ENCODE peak calls at places on chromosomes 12 and 14, in ten cellular contexts. Q is AG04450, X is cardiac fibroblast, M is breast epithelium, R is AG09309, O is PC-9, K is keratinocyte, J is HFF-Myc, B is foreskin fibroblast, Z is adrenal gland. T is an unnamed sample.

GRCh38 chr12:75690556-75690955 is 179.1 kb upstream of the KRR1 start:
- DNase-seq in Q (peak), X (peak), M (no peak), R (peak), O (no peak), K (peak), J (peak), B (peak), Z (no peak), T (peak)

GRCh38 chr12:100982511-100983183 is 188.1 kb downstream of the ANO4 start:
- DNase-seq in Q (no peak), X (no peak), M (no peak), R (no peak), O (no peak), K (no peak), J (no peak), B (no peak), Z (no peak), T (no peak)

GRCh38 chr12:65565601-65566560 is 258.4 kb upstream of the HMGA2 start:
- DNase-seq in Q (peak), X (peak), M (no peak), R (peak), O (no peak), K (no peak), J (peak), B (peak), Z (no peak), T (peak)

GRCh38 chr12:28601659-28602058 is 411.4 kb downstream of the CCDC91 start:
- DNase-seq in Q (no peak), X (no peak), M (no peak), R (no peak), O (no peak), K (no peak), J (no peak), B (no peak), Z (no peak), T (no peak)

GRCh38 chr12:25495336-25496097 is 57.6 kb downstream of the LMNTD1 start:
- DNase-seq in Q (peak), X (peak), M (no peak), R (peak), O (peak), K (peak), J (peak), B (peak), Z (no peak), T (peak)

GRCh38 chr12:25959069-25959961 is 833 bp downstream of the RASSF8 start:
- DNase-seq in Q (peak), X (peak), M (peak), R (peak), O (peak), K (no peak), J (no peak), B (peak), Z (peak), T (peak)

GRCh38 chr12:96210376-96211055 is 16.3 kb downstream of the ELK3 start:
- DNase-seq in Q (no peak), X (no peak), M (no peak), R (no peak), O (no peak), K (no peak), J (no peak), B (peak), Z (no peak), T (no peak)

GRCh38 chr12:3329361-3329760 is 161.6 kb upstream of the PRMT8 start:
- DNase-seq in Q (no peak), X (no peak), M (no peak), R (no peak), O (no peak), K (no peak), J (no peak), B (no peak), Z (no peak), T (no peak)

GRCh38 chr12:92340003-92340402 is 194.4 kb upstream of the BTG1 start:
- DNase-seq in Q (no peak), X (no peak), M (no peak), R (no peak), O (no peak), K (no peak), J (no peak), B (no peak), Z (no peak), T (no peak)

GRCh38 chr14:104462651-104463630 is 116.6 kb upstream of the C14orf180 start:
- DNase-seq in Q (no peak), X (no peak), M (no peak), R (no peak), O (no peak), K (no peak), J (no peak), B (no peak), Z (no peak), T (no peak)

GRCh38 chr14:58673722-58674121 is 36.0 kb downstream of the DACT1 start:
- DNase-seq in Q (no peak), X (no peak), M (no peak), R (no peak), O (no peak), K (no peak), J (no peak), B (no peak), Z (no peak), T (no peak)

GRCh38 chr14:31934767-31935266 is 142.3 kb upstream of the ARHGAP5 start:
- DNase-seq in Q (no peak), X (peak), M (no peak), R (no peak), O (no peak), K (no peak), J (no peak), B (peak), Z (peak), T (peak)

GRCh38 chr14:101200650-101201516 is 297.4 kb upstream of the RTL1 start:
- DNase-seq in Q (no peak), X (no peak), M (peak), R (no peak), O (no peak), K (no peak), J (no peak), B (no peak), Z (no peak), T (no peak)

GRCh38 chr12:52018448-52019122 is 11.8 kb downstream of the TAMALIN start:
- DNase-seq in Q (no peak), X (no peak), M (no peak), R (no peak), O (no peak), K (no peak), J (no peak), B (no peak), Z (no peak), T (no peak)

GRCh38 chr12:118603610-118604361 is 227.4 kb downstream of the SUDS3 start:
- DNase-seq in Q (no peak), X (no peak), M (no peak), R (no peak), O (no peak), K (no peak), J (no peak), B (no peak), Z (no peak), T (no peak)

GRCh38 chr14:29085546-29085945 is 319.0 kb downstream of the FOXG1 start:
- DNase-seq in Q (no peak), X (peak), M (no peak), R (no peak), O (no peak), K (no peak), J (no peak), B (peak), Z (no peak), T (no peak)

GRCh38 chr12:103093499-103094106 is 136.1 kb downstream of the ASCL1 start:
- DNase-seq in Q (no peak), X (no peak), M (no peak), R (no peak), O (no peak), K (no peak), J (no peak), B (no peak), Z (no peak), T (no peak)

GRCh38 chr12:126107659-126108058 is 1042.4 kb downstream of the AACS start:
- DNase-seq in Q (no peak), X (no peak), M (no peak), R (no peak), O (no peak), K (no peak), J (no peak), B (no peak), Z (no peak), T (no peak)

GRCh38 chr12:31343139-31343538 is 17.2 kb upstream of the SINHCAF start:
- DNase-seq in Q (no peak), X (no peak), M (no peak), R (no peak), O (no peak), K (no peak), J (no peak), B (no peak), Z (no peak), T (no peak)

GRCh38 chr12:113271853-113272561 is 50.7 kb downstream of the TPCN1 start:
- DNase-seq in Q (peak), X (peak), M (no peak), R (peak), O (no peak), K (no peak), J (peak), B (peak), Z (peak), T (peak)

GRCh38 chr14:90534091-90534837 is 137.4 kb downstream of the CALM1 start:
- DNase-seq in Q (no peak), X (peak), M (no peak), R (no peak), O (no peak), K (no peak), J (no peak), B (no peak), Z (no peak), T (no peak)

GRCh38 chr12:17928708-17929366 is 161.2 kb downstream of the RERGL start:
- DNase-seq in Q (no peak), X (no peak), M (no peak), R (peak), O (peak), K (peak), J (peak), B (peak), Z (no peak), T (peak)

GRCh38 chr12:46556105-46556559 is 183.6 kb upstream of the SLC38A2 start:
- DNase-seq in Q (peak), X (peak), M (no peak), R (peak), O (peak), K (no peak), J (peak), B (peak), Z (no peak), T (peak)

GRCh38 chr12:52082026-52082667 is 2.6 kb downstream of the SMIM41 start:
- DNase-seq in Q (no peak), X (peak), M (no peak), R (no peak), O (no peak), K (no peak), J (no peak), B (peak), Z (no peak), T (no peak)

GRCh38 chr12:7642876-7643309 is 22.8 kb downstream of the APOBEC1 start:
- DNase-seq in Q (no peak), X (peak), M (no peak), R (no peak), O (peak), K (peak), J (no peak), B (peak), Z (no peak), T (no peak)

GRCh38 chr12:32240833-32241232 is 134.2 kb downstream of the BICD1 start:
- DNase-seq in Q (no peak), X (no peak), M (no peak), R (no peak), O (no peak), K (no peak), J (no peak), B (peak), Z (no peak), T (no peak)

GRCh38 chr12:31951008-31951407 is 8.2 kb upstream of the RESF1 start:
- DNase-seq in Q (no peak), X (no peak), M (no peak), R (no peak), O (no peak), K (no peak), J (no peak), B (no peak), Z (no peak), T (no peak)

GRCh38 chr14:24710403-24711063 is 76.5 kb upstream of the GZMB start:
- DNase-seq in Q (peak), X (peak), M (no peak), R (peak), O (no peak), K (peak), J (peak), B (peak), Z (peak), T (peak)

GRCh38 chr12:92107621-92108131 is 38.0 kb downstream of the BTG1 start:
- DNase-seq in Q (no peak), X (no peak), M (no peak), R (no peak), O (no peak), K (no peak), J (peak), B (no peak), Z (no peak), T (no peak)

GRCh38 chr14:60485057-60485599 is 735 bp downstream of the C14orf39 start:
- DNase-seq in Q (no peak), X (no peak), M (no peak), R (no peak), O (no peak), K (no peak), J (no peak), B (peak), Z (no peak), T (no peak)

GRCh38 chr14:60482743-60483142 is 3.1 kb downstream of the C14orf39 start:
- DNase-seq in Q (no peak), X (no peak), M (no peak), R (no peak), O (no peak), K (no peak), J (no peak), B (peak), Z (no peak), T (no peak)

GRCh38 chr14:60487211-60487610 is 1.3 kb upstream of the C14orf39 start:
- DNase-seq in Q (no peak), X (no peak), M (no peak), R (no peak), O (no peak), K (no peak), J (no peak), B (no peak), Z (no peak), T (no peak)

GRCh38 chr14:60488175-60488574 is 2.3 kb upstream of the C14orf39 start:
- DNase-seq in Q (no peak), X (no peak), M (no peak), R (no peak), O (no peak), K (no peak), J (no peak), B (no peak), Z (no peak), T (no peak)

GRCh38 chr14:60485600-60486251 is at the start of gene C14orf39:
- DNase-seq in Q (peak), X (peak), M (no peak), R (no peak), O (no peak), K (no peak), J (no peak), B (peak), Z (no peak), T (peak)
- H3K4me3 ChIP-seq in Q (peak), X (peak), M (no peak), R (peak), O (no peak), K (no peak), J (no peak), B (peak), Z (peak), T (peak)

DNA sequence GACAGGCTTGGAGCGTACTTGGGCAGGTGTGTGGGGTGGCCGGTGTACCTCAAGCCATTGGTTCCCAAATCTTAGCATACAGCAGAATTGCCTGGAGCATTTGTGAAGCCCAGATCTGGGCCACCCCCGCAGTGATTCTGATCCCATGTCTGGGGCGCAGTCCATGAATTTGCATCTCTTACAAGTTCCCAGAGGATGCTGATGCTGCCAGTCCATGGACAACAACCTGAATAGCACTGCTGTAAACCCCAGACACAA is 18.2 kb upstream of the MLEC start:
- DNase-seq in Q (no peak), X (no peak), M (no peak), R (no peak), O (no peak), K (no peak), J (no peak), B (no peak), Z (no peak), T (no peak)
- H3K4me3 ChIP-seq in Q (no peak), X (no peak), M (no peak), R (no peak), O (no peak), K (no peak), J (no peak), B (no peak), Z (no peak), T (no peak)

DNA sequence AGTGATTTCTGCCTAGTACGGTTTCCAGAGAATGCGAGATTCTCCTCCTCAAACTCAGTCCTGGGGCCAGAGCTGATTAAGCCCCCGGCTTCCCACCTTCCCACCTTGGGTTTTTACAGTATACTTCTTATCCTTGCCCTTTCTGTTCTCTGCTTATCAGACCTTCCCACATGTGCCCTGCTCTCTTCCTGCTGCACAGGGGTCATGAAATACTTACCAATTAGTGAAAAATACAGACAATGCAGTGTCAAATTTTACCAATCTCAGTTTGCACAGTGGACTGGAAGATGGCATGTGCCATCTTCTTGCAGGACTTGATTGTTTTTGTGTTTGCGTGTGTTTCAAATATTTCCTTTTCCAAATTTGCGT is 14.7 kb downstream of the SUSD6 start:
- DNase-seq in Q (no peak), X (no peak), M (no peak), R (no peak), O (no peak), K (no peak), J (no peak), B (no peak), Z (no peak), T (no peak)
- H3K4me3 ChIP-seq in Q (no peak), X (no peak), M (no peak), R (no peak), O (no peak), K (no peak), J (no peak), B (no peak), Z (no peak), T (no peak)

GRCh38 chr12:116276433-116277216 is 868 bp downstream of the MED13L start:
- DNase-seq in Q (no peak), X (peak), M (peak), R (no peak), O (peak), K (no peak), J (no peak), B (peak), Z (peak), T (no peak)

GRCh38 chr12:116278259-116278595 is 734 bp upstream of the MED13L start:
- DNase-seq in Q (no peak), X (no peak), M (no peak), R (no peak), O (no peak), K (no peak), J (no peak), B (no peak), Z (no peak), T (no peak)

GRCh38 chr12:116280590-116281290 is 3.2 kb upstream of the MED13L start:
- DNase-seq in Q (no peak), X (no peak), M (no peak), R (no peak), O (peak), K (no peak), J (no peak), B (no peak), Z (no peak), T (no peak)

GRCh38 chr12:116277393-116278258 is at the start of gene MED13L:
- DNase-seq in Q (peak), X (peak), M (peak), R (peak), O (peak), K (no peak), J (no peak), B (peak), Z (peak), T (peak)

GRCh38 chr12:116278667-116279066 is 1.2 kb upstream of the MED13L start:
- DNase-seq in Q (no peak), X (no peak), M (no peak), R (no peak), O (no peak), K (no peak), J (no peak), B (no peak), Z (no peak), T (no peak)
- H3K4me3 ChIP-seq in Q (no peak), X (no peak), M (no peak), R (no peak), O (no peak), K (no peak), J (no peak), B (no peak), Z (no peak), T (no peak)

GRCh38 chr12:80902711-80903110 is 35.0 kb downstream of the LIN7A start:
- DNase-seq in Q (no peak), X (peak), M (no peak), R (no peak), O (no peak), K (no peak), J (no peak), B (no peak), Z (no peak), T (no peak)
- H3K4me3 ChIP-seq in Q (no peak), X (no peak), M (no peak), R (no peak), O (no peak), K (no peak), J (no peak), B (no peak), Z (no peak), T (no peak)

GRCh38 chr12:111687255-111687654 is 1.4 kb downstream of the ACAD10 start:
- DNase-seq in Q (no peak), X (no peak), M (no peak), R (no peak), O (no peak), K (no peak), J (no peak), B (peak), Z (no peak), T (no peak)
- H3K4me3 ChIP-seq in Q (no peak), X (no peak), M (no peak), R (no peak), O (peak), K (no peak), J (no peak), B (peak), Z (no peak), T (no peak)

DNA sequence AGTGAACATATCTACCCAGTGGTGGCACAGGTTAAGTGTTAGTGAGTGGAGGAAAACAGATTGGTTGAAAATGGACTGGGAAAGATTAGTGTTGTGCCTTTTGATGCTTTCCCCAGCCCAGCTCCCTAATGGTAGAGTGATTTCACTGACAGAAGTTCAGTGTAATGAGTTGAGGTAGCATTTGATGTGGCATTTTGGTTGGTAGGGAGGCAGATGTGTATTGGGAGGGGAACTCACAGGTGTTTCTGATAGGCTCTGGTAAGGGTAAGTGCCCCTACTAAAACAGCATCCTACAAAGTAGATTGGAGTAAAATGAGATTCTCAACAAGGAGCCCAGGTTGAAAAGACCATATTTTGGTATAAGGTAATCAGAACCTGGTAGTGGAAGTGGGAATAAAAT is 4.2 kb downstream of the TBK1 start:
- DNase-seq in Q (no peak), X (no peak), M (no peak), R (no peak), O (no peak), K (no peak), J (no peak), B (no peak), Z (no peak), T (no peak)
- H3K4me3 ChIP-seq in Q (no peak), X (no peak), M (no peak), R (no peak), O (no peak), K (no peak), J (no peak), B (no peak), Z (no peak), T (no peak)

DNA sequence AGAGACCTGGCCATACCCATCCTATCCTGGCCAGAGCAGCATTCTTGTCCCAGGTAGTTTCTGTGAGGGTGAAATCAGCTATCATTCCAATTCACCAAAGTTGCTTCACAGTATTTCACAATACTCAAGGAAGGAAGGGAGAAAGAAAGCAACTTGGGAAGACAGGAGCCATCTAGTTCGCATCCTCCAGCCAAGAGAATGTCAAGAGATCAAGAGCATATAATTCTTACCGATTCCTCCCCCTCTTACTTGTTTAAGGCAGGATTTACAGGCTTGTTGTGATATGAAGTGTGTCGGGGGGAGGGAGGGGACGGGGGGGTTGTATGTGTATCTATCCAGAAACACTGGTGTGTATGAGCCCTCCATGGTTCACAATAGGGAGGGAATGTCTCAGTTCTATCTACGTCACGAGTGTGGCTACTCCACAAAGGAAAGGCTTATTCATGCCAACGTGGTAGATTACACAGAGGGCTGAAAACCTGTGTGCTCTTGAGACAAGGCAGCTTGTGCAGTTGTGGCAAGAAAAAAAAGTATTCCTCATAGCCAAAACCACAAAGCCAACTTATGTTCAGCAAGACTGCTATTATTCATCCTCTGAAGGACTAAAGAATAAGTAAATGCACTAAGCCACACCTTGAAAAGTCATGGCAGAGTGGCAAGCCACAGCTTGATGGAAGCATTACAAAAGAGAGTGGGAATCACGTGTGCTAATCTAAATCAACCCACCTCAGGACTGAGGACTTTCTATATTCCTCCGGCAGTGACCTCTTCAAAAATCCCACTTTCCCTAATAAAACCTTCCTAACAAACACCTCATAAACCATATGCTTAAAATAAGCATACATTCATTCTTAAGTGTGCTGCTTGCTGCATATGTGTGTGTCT is 35.0 kb downstream of the CORO1C start:
- DNase-seq in Q (peak), X (peak), M (no peak), R (peak), O (peak), K (peak), J (peak), B (peak), Z (no peak), T (peak)
- H3K4me3 ChIP-seq in Q (peak), X (peak), M (peak), R (peak), O (no peak), K (peak), J (no peak), B (no peak), Z (no peak), T (no peak)

T was measured in skeletal muscle cell.